ENCODE peak calls at places on chromosomes 12 and 14, in four cellular contexts. H is psoas muscle, F is right lobe of liver, K is uterus. M is an unnamed sample.

GRCh38 chr12:76784600-76785051 is 20.7 kb downstream of the ZDHHC17 start:
- DNase-seq in K (no peak), F (no peak), H (no peak), M (peak)

GRCh38 chr12:15899282-15899870 is 11.8 kb upstream of the DERA start:
- DNase-seq in K (no peak), F (no peak), H (no peak), M (no peak)

GRCh38 chr12:78802593-78802992 is 62.0 kb upstream of the SYT1 start:
- DNase-seq in K (no peak), F (no peak), H (no peak), M (peak)

GRCh38 chr12:27179399-27180214 is 64.5 kb upstream of the STK38L start:
- DNase-seq in K (no peak), H (no peak), F (no peak), M (peak)

GRCh38 chr14:76985540-76986260 is 42.8 kb downstream of the IRF2BPL start:
- DNase-seq in K (no peak), H (no peak), F (no peak), M (peak)

GRCh38 chr14:46405095-46405494 is 246.5 kb downstream of the RPL10L start:
- DNase-seq in H (no peak), K (no peak), F (no peak), M (no peak)

GRCh38 chr14:29442720-29443119 is 484.9 kb downstream of the PRKD1 start:
- DNase-seq in K (no peak), F (no peak), H (no peak), M (peak)

GRCh38 chr14:83255015-83255726 is 1721.5 kb upstream of the SEL1L start:
- DNase-seq in K (no peak), F (no peak), H (no peak), M (no peak)

GRCh38 chr12:112928978-112929377 is 9.3 kb upstream of the OAS3 start:
- DNase-seq in K (no peak), F (no peak), H (no peak), M (no peak)

GRCh38 chr14:73503648-73504047 is 12.9 kb downstream of the RIOX1 start:
- DNase-seq in F (no peak), K (no peak), H (no peak), M (peak)

GRCh38 chr14:41859336-41859735 is 252.7 kb downstream of the LRFN5 start:
- DNase-seq in K (no peak), F (no peak), H (no peak), M (no peak)

GRCh38 chr12:19245656-19246055 is 116.1 kb downstream of the PLEKHA5 start:
- DNase-seq in F (no peak), H (no peak), K (no peak), M (no peak)

GRCh38 chr12:126506426-126507182 is 1441.4 kb downstream of the AACS start:
- DNase-seq in F (no peak), K (no peak), H (no peak), M (no peak)

GRCh38 chr12:47904647-47905312 is at the start of gene VDR:
- DNase-seq in K (peak), H (peak), F (peak), M (peak)

GRCh38 chr12:120814903-120815429 is 89.2 kb downstream of the SPPL3 start:
- DNase-seq in H (no peak), F (no peak), K (no peak), M (no peak)

GRCh38 chr14:105927661-105928060 is 401.3 kb downstream of the TMEM121 start:
- DNase-seq in H (no peak), K (no peak), F (peak), M (no peak)

GRCh38 chr14:106062502-106063272 is 536.3 kb downstream of the TMEM121 start:
- DNase-seq in F (no peak), H (no peak), K (no peak), M (no peak)

GRCh38 chr14:78455896-78456435 is 285.8 kb downstream of the NRXN3 start:
- DNase-seq in H (no peak), F (no peak), K (no peak), M (no peak)

GRCh38 chr12:57852620-57853509 is 6.3 kb upstream of the CTDSP2 start:
- DNase-seq in K (peak), H (peak), F (no peak), M (no peak)
- TF ChIP-seq CTCF in K (peak), H (peak), F (no peak), M (peak)

GRCh38 chr12:124680863-124681778 is 113.7 kb upstream of the NCOR2 start:
- DNase-seq in F (peak), K (peak), H (peak), M (peak)
- TF ChIP-seq CTCF in F (peak), K (no peak), H (peak), M (peak)

GRCh38 chr12:53047221-53048032 is 2.4 kb upstream of the TNS2 start:
- DNase-seq in H (peak), K (peak), F (peak), M (peak)
- TF ChIP-seq CTCF in H (peak), K (no peak), F (peak), M (peak)

DNA sequence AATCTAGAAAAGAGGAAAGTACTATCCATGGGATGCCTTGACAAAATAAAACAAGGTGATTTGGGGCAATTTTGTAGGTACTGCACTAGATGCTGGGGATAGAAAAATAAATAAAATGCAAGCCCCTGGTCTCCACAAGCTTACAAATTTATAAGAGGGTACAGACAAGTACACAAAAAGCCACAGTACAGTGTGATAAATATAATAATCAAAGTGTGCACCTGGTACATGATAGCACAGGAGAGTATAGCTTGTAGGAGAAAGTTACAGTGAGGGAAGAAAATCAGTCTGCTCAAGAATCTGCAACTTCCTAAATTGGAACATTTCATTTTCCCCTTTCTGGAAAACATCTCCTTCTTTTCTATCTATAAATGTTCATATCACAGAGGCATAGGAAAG is 3.0 kb upstream of the SSTR1 start:
- DNase-seq in K (no peak), H (no peak), F (no peak), M (no peak)
- TF ChIP-seq CTCF in K (no peak), H (no peak), F (no peak), M (no peak)

DNA sequence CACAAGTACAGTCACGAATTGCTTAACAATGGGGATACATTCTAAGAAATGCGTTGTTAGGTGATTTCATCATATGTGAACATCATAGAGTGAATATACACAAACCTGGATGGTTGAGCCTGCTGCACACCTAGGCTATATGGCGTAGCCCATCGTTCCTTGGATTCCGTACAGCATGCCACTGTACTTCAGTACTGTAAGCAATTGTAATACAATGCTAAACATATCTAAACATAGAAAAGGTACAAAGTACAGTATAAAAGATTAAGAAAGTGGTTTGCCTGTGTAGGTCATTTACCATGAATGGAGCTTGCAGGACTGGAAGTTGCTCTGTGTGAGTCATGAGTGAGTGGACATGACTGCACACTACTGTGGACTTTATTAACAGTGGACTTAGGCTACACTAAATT is 286.2 kb downstream of the CACNA1C start:
- DNase-seq in K (no peak), F (no peak), H (no peak), M (peak)
- TF ChIP-seq CTCF in K (no peak), F (no peak), H (no peak), M (no peak)

GRCh38 chr12:93978553-93978952 is 169.8 kb upstream of the PLXNC1 start:
- DNase-seq in F (no peak), K (no peak), H (no peak), M (peak)
- TF ChIP-seq CTCF in F (no peak), K (no peak), H (no peak), M (no peak)

GRCh38 chr12:109432842-109433304 is 44.2 kb downstream of the KCTD10 start:
- DNase-seq in H (peak), K (peak), F (peak), M (peak)

GRCh38 chr12:109435428-109436180 is 41.5 kb downstream of the KCTD10 start:
- DNase-seq in F (no peak), H (no peak), K (no peak), M (no peak)

GRCh38 chr12:109434556-109434955 is 42.5 kb downstream of the KCTD10 start:
- DNase-seq in H (no peak), K (no peak), F (no peak), M (no peak)

GRCh38 chr12:109432431-109432830 is 44.7 kb downstream of the KCTD10 start:
- DNase-seq in H (no peak), K (no peak), F (no peak), M (no peak)

GRCh38 chr12:109433618-109434017 is 43.5 kb downstream of the KCTD10 start:
- DNase-seq in F (no peak), H (peak), K (no peak), M (no peak)
- TF ChIP-seq CTCF in F (peak), H (no peak), K (no peak), M (peak)

GRCh38 chr14:26394114-26394855 is 203.5 kb downstream of the NOVA1 start:
- DNase-seq in H (no peak), K (no peak), F (no peak), M (no peak)
- TF ChIP-seq CTCF in H (no peak), K (no peak), F (peak), M (peak)

GRCh38 chr14:36619853-36620252 is 37.4 kb upstream of the NKX2-8 start:
- DNase-seq in K (no peak), H (no peak), F (no peak), M (no peak)
- TF ChIP-seq CTCF in K (no peak), H (no peak), F (no peak), M (no peak)

GRCh38 chr12:69339999-69340398 is 8.2 kb upstream of the LYZ start:
- DNase-seq in F (no peak), H (no peak), K (no peak), M (no peak)
- TF ChIP-seq CTCF in F (no peak), H (no peak), K (no peak), M (no peak)